ENCODE peak calls at places on chromosomes 11 and 22, in nine cellular contexts. E is fibroblast of lung, G is Peyer's patch, H is left ventricle myocardium inferior, A is uterus, W is thoracic aorta, R is adrenal gland, N is endothelial cell of umbilical vein, B is mammary epithelial cell. V is an unnamed sample.

GRCh38 chr11:134536677-134537076 is 124.6 kb upstream of the B3GAT1 start:
- DNase-seq in E (no peak), G (no peak), H (no peak), A (no peak), W (no peak), R (no peak), N (no peak), B (no peak), V (no peak)

GRCh38 chr22:27046126-27046525 is 388.7 kb downstream of the MIAT start:
- DNase-seq in E (no peak), G (no peak), H (no peak), A (no peak), W (no peak), R (no peak), N (no peak), B (no peak), V (no peak)

GRCh38 chr11:8043756-8044155 is 37.3 kb upstream of the TUB start:
- DNase-seq in E (no peak), G (no peak), H (no peak), A (no peak), W (no peak), R (no peak), N (no peak), B (no peak), V (no peak)

GRCh38 chr22:24323695-24324094 is 53.1 kb downstream of the SPECC1L start:
- DNase-seq in E (no peak), G (no peak), H (no peak), A (no peak), W (no peak), R (no peak), N (peak; percentile 12), B (no peak), V (no peak)

GRCh38 chr11:12088047-12088481 is 22.3 kb upstream of the MICAL2 start:
- DNase-seq in E (peak; percentile 71), G (no peak), H (peak; percentile 68), A (no peak), W (peak; percentile 31), R (no peak), N (peak; percentile 74), B (peak; percentile 86), V (peak; percentile 85)

GRCh38 chr11:83410605-83411565 is 124.7 kb upstream of the CCDC90B start:
- DNase-seq in E (no peak), G (no peak), H (no peak), A (no peak), W (no peak), R (no peak), N (no peak), B (no peak), V (no peak)

GRCh38 chr22:46656856-46657654 is 36.9 kb downstream of the GRAMD4 start:
- DNase-seq in E (no peak), G (no peak), H (no peak), A (no peak), W (no peak), R (no peak), N (no peak), B (no peak), V (no peak)

GRCh38 chr11:24226606-24227005 is 270.2 kb upstream of the LUZP2 start:
- DNase-seq in E (no peak), G (no peak), H (no peak), A (no peak), W (no peak), R (no peak), N (no peak), B (no peak), V (no peak)

GRCh38 chr11:129999407-129999806 is 3.2 kb downstream of the PRDM10 start:
- DNase-seq in E (no peak), G (no peak), H (no peak), A (no peak), W (no peak), R (no peak), N (no peak), B (no peak), V (no peak)

GRCh38 chr22:45571089-45571488 is 68.4 kb downstream of the FBLN1 start:
- DNase-seq in E (no peak), G (no peak), H (no peak), A (no peak), W (no peak), R (no peak), N (no peak), B (no peak), V (no peak)

GRCh38 chr11:7844986-7845385 is 48.2 kb upstream of the OR5P2 start:
- DNase-seq in E (no peak), G (no peak), H (no peak), A (no peak), W (no peak), R (no peak), N (no peak), B (no peak), V (no peak)

GRCh38 chr22:31394326-31394725 is 5.1 kb upstream of the DRG1 start:
- DNase-seq in E (no peak), G (no peak), H (no peak), A (no peak), W (no peak), R (no peak), N (no peak), B (no peak), V (no peak)

GRCh38 chr22:46287873-46288751 is 8.6 kb upstream of the GTSE1 start:
- DNase-seq in E (no peak), G (peak; percentile 78), H (peak; percentile 51), A (no peak), W (no peak), R (peak; percentile 60), N (peak; percentile 21), B (no peak), V (peak; percentile 31)

GRCh38 chr11:23988381-23989006 is 508.4 kb upstream of the LUZP2 start:
- DNase-seq in E (peak; percentile 41), G (no peak), H (no peak), A (no peak), W (no peak), R (no peak), N (peak; percentile 29), B (no peak), V (no peak)

GRCh38 chr11:132028380-132029240 is 658.2 kb downstream of the NTM start:
- DNase-seq in E (peak; percentile 77), G (no peak), H (peak; percentile 28), A (peak; percentile 23), W (no peak), R (peak; percentile 21), N (peak; percentile 74), B (no peak), V (no peak)

GRCh38 chr11:77198440-77198849 is 70.4 kb downstream of the MYO7A start:
- DNase-seq in E (no peak), G (no peak), H (no peak), A (peak; percentile 8), W (no peak), R (peak; percentile 15), N (peak; percentile 11), B (no peak), V (peak; percentile 58)

GRCh38 chr11:118872403-118872821 is 11.3 kb upstream of the CXCR5 start:
- DNase-seq in E (no peak), G (peak; percentile 82), H (no peak), A (no peak), W (no peak), R (no peak), N (no peak), B (no peak), V (no peak)

DNA sequence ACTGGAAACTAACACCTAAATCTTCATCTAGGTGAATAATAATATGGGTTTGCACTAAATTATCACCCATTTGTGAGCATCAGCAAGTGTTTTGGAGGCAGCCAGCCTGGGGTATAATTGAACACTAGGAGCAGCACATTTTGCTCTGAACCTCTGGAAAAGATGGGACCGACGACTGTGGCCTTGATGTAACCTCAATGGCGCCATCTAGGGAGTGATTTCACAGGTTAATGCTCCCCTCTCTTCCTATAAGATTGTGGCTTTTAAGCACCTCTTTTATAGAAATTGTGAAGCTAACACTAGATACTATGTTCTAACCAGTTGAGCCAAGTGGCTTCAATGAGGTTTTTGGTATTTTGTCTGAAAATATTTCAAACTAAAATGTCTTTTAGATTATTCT is 203.7 kb downstream of the NELL1 start:
- DNase-seq in E (no peak), G (no peak), H (no peak), A (no peak), W (no peak), R (no peak), N (no peak), B (peak; percentile 1), V (no peak)
- TF ChIP-seq CTCF in E (no peak), G (no peak), H (no peak), A (no peak), W (no peak), R (peak; percentile 18), N (no peak), B (no peak), V (no peak)

DNA sequence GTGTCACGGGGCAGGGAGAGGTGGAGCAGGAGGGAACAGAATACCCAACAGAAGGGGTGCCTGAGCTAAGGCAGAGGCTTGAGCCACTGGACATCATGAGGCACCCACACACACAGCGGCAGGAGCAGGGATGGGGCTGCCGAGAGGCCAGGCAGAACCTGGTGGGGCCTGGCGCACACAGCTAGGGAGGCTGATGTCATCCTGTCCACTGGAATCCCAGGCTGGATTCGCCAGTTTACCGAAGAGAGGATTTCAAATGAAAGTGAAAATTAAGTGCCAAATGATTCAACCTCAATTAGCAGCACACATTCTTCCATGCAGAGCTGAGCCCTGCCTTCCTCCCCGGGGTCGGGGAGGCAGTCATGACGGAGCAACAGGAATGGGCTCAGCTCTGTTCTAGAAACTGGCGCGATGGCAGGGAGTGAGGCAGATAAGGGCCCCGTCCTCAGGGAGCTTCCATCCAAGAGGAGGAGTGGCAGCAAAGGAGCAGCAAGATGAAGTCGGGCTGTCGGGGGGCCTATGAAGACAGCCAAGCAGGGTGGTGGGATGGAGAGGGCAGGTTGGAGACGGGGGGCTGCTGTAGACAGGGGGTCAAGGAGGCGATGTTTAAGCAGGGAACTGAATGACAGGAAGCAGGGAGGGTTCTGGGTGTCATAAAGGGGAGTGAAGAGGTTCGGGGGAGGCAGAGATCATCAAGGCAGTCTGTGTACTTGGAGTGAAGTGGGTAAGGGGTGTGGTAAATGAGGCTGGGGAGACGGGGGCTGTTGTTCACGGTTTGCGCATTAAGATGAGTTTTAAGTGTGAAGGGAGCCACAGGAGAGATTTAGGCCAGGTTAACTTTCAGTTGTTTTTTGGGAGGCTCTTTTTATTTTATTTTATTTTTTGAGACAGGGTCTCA is 6.4 kb downstream of the RAC2 start:
- DNase-seq in E (no peak), G (no peak), H (no peak), A (no peak), W (no peak), R (no peak), N (no peak), B (no peak), V (no peak)
- H3K27me3 ChIP-seq in E (no peaks in the 10 kb centered on the region), G (no peaks in the 10 kb centered on the region), H (peaks cover 100% of the 10 kb centered on the region), A (no peaks in the 10 kb centered on the region), W (no peaks in the 10 kb centered on the region), R (no peaks in the 10 kb centered on the region), N (no peaks in the 10 kb centered on the region), B (no peaks in the 10 kb centered on the region), V (no peaks in the 10 kb centered on the region)

DNA sequence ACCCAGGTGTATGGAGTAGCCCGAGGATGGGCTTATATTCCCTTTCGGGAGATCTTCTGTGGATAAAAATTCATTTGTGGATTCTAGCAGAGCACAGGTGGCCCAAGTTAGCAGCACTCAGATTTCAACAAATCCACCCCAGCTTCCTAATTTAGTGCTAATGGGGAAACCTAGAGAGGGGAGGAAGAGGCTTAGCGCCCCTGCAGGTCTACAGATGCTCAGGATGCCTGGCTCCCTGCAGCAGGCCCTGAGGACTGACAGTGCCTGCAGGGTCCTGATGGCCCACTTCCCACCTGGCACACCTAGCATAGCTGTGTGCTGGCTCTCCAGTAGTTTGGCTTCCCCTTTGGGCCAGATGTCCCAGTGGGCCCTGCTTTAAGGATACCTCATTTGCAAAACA is 6.5 kb downstream of the DGAT2 start:
- DNase-seq in E (no peak), G (no peak), H (no peak), A (no peak), W (no peak), R (no peak), N (no peak), B (no peak), V (no peak)
- TF ChIP-seq CTCF in E (no peak), G (no peak), H (no peak), A (no peak), W (no peak), R (no peak), N (no peak), B (no peak), V (no peak)

GRCh38 chr11:114180301-114181055 is 115.7 kb upstream of the NNMT start:
- DNase-seq in E (peak; percentile 53), G (peak; percentile 63), H (no peak), A (no peak), W (no peak), R (no peak), N (peak; percentile 59), B (no peak), V (no peak)
- H3K27me3 ChIP-seq in E (peaks cover 9% of the 10 kb centered on the region), G (no peaks in the 10 kb centered on the region), H (no peaks in the 10 kb centered on the region), A (no peaks in the 10 kb centered on the region), W (no peaks in the 10 kb centered on the region), R (no peaks in the 10 kb centered on the region), N (no peaks in the 10 kb centered on the region), B (no peaks in the 10 kb centered on the region), V (no peaks in the 10 kb centered on the region)

V was measured in ascending aorta.